ENCODE peak calls at places on chromosomes 3 and 15, in eight cellular contexts. S is pulmonary artery endothelial cell, U is naive B cell, A is NCI-H82, O is lung, H is foreskin keratinocyte, F is MM.1S, W is head of caudate nucleus. P is an unnamed sample.

GRCh38 chr3:47825590-47825989 is 22.7 kb downstream of the DHX30 start:
- DNase-seq in O (no peak), A (peak; percentile 37), W (no peak), U (no peak), S (no peak), F (no peak), H (no peak), P (no peak)

GRCh38 chr3:101966202-101966722 is 116.9 kb downstream of the NFKBIZ start:
- DNase-seq in O (no peak), H (no peak), W (no peak), U (no peak), A (no peak), S (no peak), F (no peak), P (no peak)

GRCh38 chr15:80887148-80887547 is 102.5 kb downstream of the MESD start:
- DNase-seq in S (no peak), W (no peak), H (no peak), A (no peak), U (no peak), O (no peak), F (no peak), P (no peak)

GRCh38 chr15:64883097-64883581 is 28.6 kb upstream of the ANKDD1A start:
- DNase-seq in O (no peak), U (no peak), S (no peak), H (peak; percentile 91), F (no peak), W (no peak), A (no peak), P (no peak)

GRCh38 chr15:32802296-32802936 is 84.6 kb downstream of the GREM1 start:
- DNase-seq in H (no peak), O (no peak), S (no peak), U (no peak), F (no peak), W (no peak), A (no peak), P (no peak)

GRCh38 chr3:72916249-72916648 is 28.4 kb downstream of the GXYLT2 start:
- DNase-seq in F (no peak), H (no peak), A (no peak), O (no peak), W (no peak), U (no peak), S (no peak), P (no peak)

GRCh38 chr15:32787949-32788348 is 70.1 kb downstream of the GREM1 start:
- DNase-seq in S (no peak), U (no peak), W (no peak), F (no peak), H (no peak), A (no peak), O (no peak), P (no peak)

GRCh38 chr3:157667493-157667892 is 164.3 kb upstream of the VEPH1 start:
- DNase-seq in U (no peak), F (no peak), S (no peak), A (peak; percentile 72), O (no peak), H (no peak), W (no peak), P (no peak)

GRCh38 chr3:150798122-150798618 is 35.2 kb upstream of the SIAH2 start:
- DNase-seq in S (no peak), O (no peak), U (no peak), A (no peak), W (no peak), H (no peak), F (no peak), P (peak; percentile 20)

GRCh38 chr3:52366527-52366926 is 50.4 kb downstream of the DNAH1 start:
- DNase-seq in F (no peak), U (no peak), H (no peak), W (peak; percentile 58), S (no peak), O (no peak), A (no peak), P (no peak)

GRCh38 chr3:86147119-86147518 is 843.8 kb downstream of the VGLL3 start:
- DNase-seq in A (peak; percentile 2), F (no peak), O (no peak), H (no peak), S (no peak), W (no peak), U (no peak), P (no peak)

GRCh38 chr3:22713936-22714335 is 489.2 kb upstream of the UBE2E2 start:
- DNase-seq in S (peak; percentile 19), U (no peak), H (peak; percentile 85), A (no peak), O (no peak), W (no peak), F (no peak), P (no peak)

GRCh38 chr3:40848411-40848810 is 323.7 kb downstream of the ZNF621 start:
- DNase-seq in O (no peak), U (no peak), H (no peak), S (no peak), F (no peak), A (no peak), W (no peak), P (no peak)

P was measured in prostate gland.